ENCODE peak calls at places on chromosome 19, in five cellular contexts. Q is NCI-H2081 treated with DMSO at 0.1 percent for 48 hours; N is cardiac fibroblast; Z is CD4-positive, alpha-beta T cell; A is brain microvascular endothelial cell. X is an unnamed sample.

GRCh38 chr19:41570639-41571112 is 5.3 kb upstream of the CEACAM21 start:
- DNase-seq in Q (peak), N (peak), Z (peak), A (peak), X (peak)

GRCh38 chr19:41218615-41219507 is at the start of gene AXL:
- DNase-seq in Q (no peak), N (peak), Z (no peak), A (peak), X (peak)

GRCh38 chr19:38321646-38322323 is 2.1 kb downstream of the KCNK6 start:
- DNase-seq in Q (no peak), N (peak), Z (no peak), A (no peak), X (no peak)

GRCh38 chr19:12202250-12202649 is 39.4 kb downstream of the ZNF136 start:
- DNase-seq in Q (no peak), N (peak), Z (peak), A (no peak), X (no peak)

GRCh38 chr19:53394522-53394973 is 401 bp upstream of the ZNF765 start:
- DNase-seq in Q (no peak), N (no peak), Z (no peak), A (no peak), X (no peak)

GRCh38 chr19:39937094-39937493 is 2.7 kb upstream of the FCGBP start:
- DNase-seq in Q (no peak), N (no peak), Z (no peak), A (no peak), X (no peak)

GRCh38 chr19:18216789-18217188 is 9.4 kb downstream of the PDE4C start:
- DNase-seq in Q (no peak), N (no peak), Z (no peak), A (no peak), X (no peak)

GRCh38 chr19:42206871-42207755 is 10.4 kb downstream of the DEDD2 start:
- DNase-seq in Q (no peak), N (peak), Z (no peak), A (peak), X (peak)

GRCh38 chr19:35549174-35549788 is 3.9 kb downstream of the TMEM147 start:
- DNase-seq in Q (no peak), N (peak), Z (peak), A (peak), X (peak)

X was measured in HT1080.